ENCODE peak calls at places on chromosomes 16 and 17, in ten cellular contexts. P is transverse colon; R is upper lobe of right lung; V is GM23248; M is WERI-Rb-1; W is HAP-1; O is CD8-positive, alpha-beta memory T cell; B is SJSA1; L is lower lobe of right lung; E is prostate gland. Y is an unnamed sample.

GRCh38 chr16:76801357-76801756 is 389.6 kb upstream of the MON1B start:
- DNase-seq in P (no peak), R (no peak), V (no peak), M (no peak), W (no peak), O (no peak), B (no peak), L (no peak), E (no peak), Y (no peak)

GRCh38 chr17:82238562-82239201 is 9.8 kb downstream of the SLC16A3 start:
- DNase-seq in P (peak; percentile 91), R (peak; percentile 95), V (peak; percentile 92), M (peak; percentile 85), W (no peak), O (peak; percentile 73), B (no peak), L (peak; percentile 94), E (peak; percentile 93), Y (peak; percentile 73)

GRCh38 chr16:50534958-50535357 is 13.2 kb upstream of the NKD1 start:
- DNase-seq in P (no peak), R (no peak), V (no peak), M (no peak), W (no peak), O (no peak), B (no peak), L (no peak), E (no peak), Y (no peak)

GRCh38 chr17:7894866-7895265 is 6.3 kb downstream of the CHD3 start:
- DNase-seq in P (no peak), R (peak; percentile 10), V (no peak), M (no peak), W (no peak), O (no peak), B (no peak), L (no peak), E (no peak), Y (no peak)

GRCh38 chr16:2954228-2954627 is 9.8 kb upstream of the KREMEN2 start:
- DNase-seq in P (no peak), R (no peak), V (no peak), M (peak; percentile 88), W (no peak), O (no peak), B (no peak), L (no peak), E (no peak), Y (peak; percentile 29)

GRCh38 chr16:1781758-1782407 is 488 bp downstream of the SPSB3 start:
- DNase-seq in P (peak; percentile 37), R (no peak), V (peak; percentile 72), M (no peak), W (no peak), O (peak; percentile 24), B (peak; percentile 33), L (no peak), E (no peak), Y (peak; percentile 52)

GRCh38 chr17:21263351-21263750 is 10.1 kb upstream of the NATD1 start:
- DNase-seq in P (no peak), R (no peak), V (peak; percentile 90), M (no peak), W (no peak), O (no peak), B (no peak), L (no peak), E (no peak), Y (no peak)

GRCh38 chr17:68178831-68179230 is 69.0 kb upstream of the AMZ2 start:
- DNase-seq in P (no peak), R (no peak), V (no peak), M (no peak), W (no peak), O (no peak), B (no peak), L (no peak), E (no peak), Y (no peak)

GRCh38 chr16:23567602-23568001 is 10.1 kb downstream of the UBFD1 start:
- DNase-seq in P (no peak), R (no peak), V (no peak), M (no peak), W (no peak), O (no peak), B (no peak), L (no peak), E (no peak), Y (no peak)

GRCh38 chr16:23562505-23562904 is 5.0 kb downstream of the UBFD1 start:
- DNase-seq in P (no peak), R (no peak), V (no peak), M (no peak), W (no peak), O (no peak), B (no peak), L (no peak), E (no peak), Y (no peak)

GRCh38 chr16:23566724-23567123 is 9.2 kb downstream of the UBFD1 start:
- DNase-seq in P (no peak), R (no peak), V (no peak), M (no peak), W (no peak), O (no peak), B (no peak), L (no peak), E (no peak), Y (no peak)

GRCh38 chr16:23563186-23563585 is 5.7 kb downstream of the UBFD1 start:
- DNase-seq in P (no peak), R (no peak), V (no peak), M (no peak), W (no peak), O (no peak), B (no peak), L (no peak), E (no peak), Y (no peak)

DNA sequence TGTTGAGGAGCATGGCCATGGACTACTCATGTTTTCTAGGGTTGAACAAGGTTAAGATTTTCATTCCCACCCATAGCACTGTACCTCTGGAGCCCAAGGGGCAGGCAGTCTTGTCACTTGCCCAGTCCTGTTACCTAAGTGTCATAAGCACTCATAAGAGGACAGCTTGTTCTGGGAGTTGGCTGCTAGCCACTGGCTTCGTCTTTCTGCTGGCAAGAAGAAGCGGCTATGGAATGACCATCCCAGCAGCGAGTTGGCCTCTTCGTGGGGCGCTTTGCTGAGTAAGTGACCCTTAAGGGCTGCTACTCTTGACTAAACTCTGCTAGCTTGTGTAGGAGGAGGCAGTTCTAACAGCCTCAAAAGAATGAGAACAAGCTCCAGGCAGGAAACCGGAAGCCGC is 7.4 kb downstream of the UBFD1 start:
- DNase-seq in P (no peak), R (peak; percentile 37), V (no peak), M (no peak), W (no peak), O (no peak), B (no peak), L (peak; percentile 20), E (peak; percentile 22), Y (no peak)
- H3K36me3 ChIP-seq in P (peaks cover 61% of the 10 kb centered on the region), R (peaks cover 98% of the 10 kb centered on the region), V (peaks cover 83% of the 10 kb centered on the region), M (peaks cover 89% of the 10 kb centered on the region), W (peaks cover 87% of the 10 kb centered on the region), O (peaks cover 45% of the 10 kb centered on the region), B (peaks cover 92% of the 10 kb centered on the region), L (peaks cover 100% of the 10 kb centered on the region), E (peaks cover 15% of the 10 kb centered on the region), Y (peaks cover 77% of the 10 kb centered on the region)

DNA sequence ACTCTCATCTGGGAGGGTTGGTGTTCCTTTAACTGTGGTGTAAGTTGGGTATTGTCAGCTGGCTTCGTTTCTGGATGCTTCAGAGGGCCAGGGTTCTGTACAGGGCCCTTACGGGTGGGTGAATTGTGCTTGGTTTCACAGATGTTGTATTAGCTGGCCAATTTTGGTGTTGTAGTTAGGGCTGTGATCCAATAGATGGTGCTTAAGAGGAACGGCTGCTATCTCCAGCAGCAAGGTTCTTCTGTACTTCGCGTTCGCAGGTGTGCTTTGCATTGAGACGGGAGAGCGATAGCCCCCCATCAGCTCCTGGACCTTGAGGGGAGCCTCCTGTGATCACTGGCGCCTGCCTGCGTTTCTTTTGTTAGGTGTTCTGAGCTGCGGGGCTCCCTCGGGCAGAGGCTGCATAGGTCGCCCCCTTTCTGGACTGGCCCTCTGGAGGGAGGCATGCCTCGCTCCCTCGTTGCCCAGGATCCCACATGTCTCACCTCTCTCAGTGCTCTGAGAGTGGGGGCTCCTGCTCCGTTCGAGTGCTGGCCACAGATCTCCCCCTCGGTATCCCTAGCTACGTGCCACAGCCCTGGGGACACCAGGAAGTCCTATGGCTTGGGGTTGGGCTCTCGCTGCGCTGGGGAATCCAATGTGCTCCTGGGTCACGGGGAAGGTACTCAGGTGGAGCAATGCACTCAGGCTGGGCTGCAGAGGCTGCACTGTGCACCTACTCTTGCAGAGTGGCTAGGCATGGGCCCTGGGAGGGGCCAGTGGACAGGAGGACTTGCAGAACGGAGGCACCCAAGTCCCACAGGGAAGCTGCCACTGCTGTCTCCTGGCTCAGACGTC is 844 bp upstream of the PRDM7 start:
- DNase-seq in P (peak; percentile 34), R (no peak), V (peak; percentile 62), M (no peak), W (no peak), O (no peak), B (no peak), L (no peak), E (no peak), Y (peak; percentile 66)
- H3K4me3 ChIP-seq in P (peak overlapping the region; percentile 52), R (peak overlapping the region; percentile 47), V (peak overlapping the region; percentile 73), M (no peak overlapping the region), W (peak overlapping the region; percentile 20), O (peak overlapping the region; percentile 60), B (peak overlapping the region; percentile 24), L (peak overlapping the region; percentile 49), E (peak overlapping the region; percentile 34), Y (peak overlapping the region; percentile 49)

GRCh38 chr16:71439531-71439930 is 2.3 kb downstream of the TLE7 start:
- DNase-seq in P (no peak), R (no peak), V (peak; percentile 18), M (no peak), W (no peak), O (no peak), B (no peak), L (no peak), E (no peak), Y (no peak)

GRCh38 chr16:71442041-71442440 is at the start of gene TLE7:
- DNase-seq in P (no peak), R (no peak), V (no peak), M (no peak), W (no peak), O (no peak), B (no peak), L (no peak), E (no peak), Y (no peak)

GRCh38 chr16:71440669-71441347 is 1.0 kb downstream of the TLE7 start:
- DNase-seq in P (no peak), R (no peak), V (no peak), M (peak; percentile 26), W (peak; percentile 14), O (no peak), B (no peak), L (no peak), E (no peak), Y (no peak)

GRCh38 chr16:71441348-71441781 is 489 bp downstream of the TLE7 start:
- DNase-seq in P (no peak), R (no peak), V (no peak), M (no peak), W (peak; percentile 24), O (no peak), B (no peak), L (no peak), E (no peak), Y (peak; percentile 11)

GRCh38 chr16:71443714-71444113 is 1.9 kb upstream of the TLE7 start:
- DNase-seq in P (no peak), R (no peak), V (no peak), M (no peak), W (no peak), O (no peak), B (no peak), L (no peak), E (no peak), Y (no peak)
- H3K9me3 ChIP-seq in P (peaks cover 38% of the 10 kb centered on the region), R (peaks cover 37% of the 10 kb centered on the region), V (peaks cover 7% of the 10 kb centered on the region), M (peaks cover 18% of the 10 kb centered on the region), W (peaks cover 7% of the 10 kb centered on the region), O (peaks cover 18% of the 10 kb centered on the region), B (peaks cover 48% of the 10 kb centered on the region), L (peaks cover 52% of the 10 kb centered on the region), E (peaks cover 7% of the 10 kb centered on the region), Y (peaks cover 22% of the 10 kb centered on the region)

GRCh38 chr17:71188811-71189492 is 931.9 kb upstream of the SOX9 start:
- DNase-seq in P (no peak), R (no peak), V (peak; percentile 92), M (no peak), W (no peak), O (no peak), B (peak; percentile 92), L (no peak), E (no peak), Y (no peak)

GRCh38 chr17:71184716-71185115 is 936.1 kb upstream of the SOX9 start:
- DNase-seq in P (no peak), R (no peak), V (peak; percentile 68), M (no peak), W (no peak), O (no peak), B (no peak), L (no peak), E (no peak), Y (no peak)

GRCh38 chr17:71189493-71189831 is 931.4 kb upstream of the SOX9 start:
- DNase-seq in P (no peak), R (no peak), V (no peak), M (no peak), W (no peak), O (no peak), B (no peak), L (no peak), E (no peak), Y (no peak)

GRCh38 chr17:71183083-71183697 is 937.6 kb upstream of the SOX9 start:
- DNase-seq in P (no peak), R (no peak), V (no peak), M (no peak), W (no peak), O (no peak), B (no peak), L (no peak), E (no peak), Y (no peak)

GRCh38 chr17:71187145-71187878 is 933.5 kb upstream of the SOX9 start:
- DNase-seq in P (no peak), R (no peak), V (no peak), M (no peak), W (no peak), O (no peak), B (no peak), L (no peak), E (no peak), Y (no peak)
- H3K36me3 ChIP-seq in P (no peaks in the 10 kb centered on the region), R (no peaks in the 10 kb centered on the region), V (no peaks in the 10 kb centered on the region), M (no peaks in the 10 kb centered on the region), W (no peaks in the 10 kb centered on the region), O (no peaks in the 10 kb centered on the region), B (no peaks in the 10 kb centered on the region), L (no peaks in the 10 kb centered on the region), E (no peaks in the 10 kb centered on the region), Y (no peaks in the 10 kb centered on the region)

Y was measured in CD4-positive, alpha-beta memory T cell.